ENCODE peak calls at places on chromosomes 6 and 20, in eight cellular contexts. X is AG04449; G is naive thymus-derived CD4-positive, alpha-beta T cell; W is neural crest cell; C is astrocyte of the spinal cord; Z is HCT116; H is stimulated activated CD4-positive, alpha-beta T cell treated with anti-CD3 and anti-CD28 coated beads, Interleukin-15, amount 100 ng/mL, for 1 hour; U is RWPE1. P is an unnamed sample.

GRCh38 chr6:9527679-9528286 is 887.1 kb downstream of the TFAP2A start:
- DNase-seq in C (no peak), X (no peak), G (no peak), H (no peak), Z (no peak), U (no peak), W (no peak), P (no peak)

GRCh38 chr6:85669735-85670194 is 27.1 kb upstream of the SYNCRIP start:
- DNase-seq in U (peak), Z (no peak), H (no peak), C (peak), G (peak), W (no peak), X (no peak), P (no peak)

GRCh38 chr6:112296694-112297093 is 42.3 kb upstream of the LAMA4 start:
- DNase-seq in X (no peak), U (no peak), H (no peak), W (no peak), G (no peak), C (no peak), Z (no peak), P (no peak)

GRCh38 chr20:49914310-49915117 is 815 bp downstream of the SPATA2 start:
- DNase-seq in C (no peak), X (no peak), H (no peak), G (peak), U (no peak), W (no peak), Z (no peak), P (no peak)

GRCh38 chr6:43669050-43669921 is 18.3 kb downstream of the MRPS18A start:
- DNase-seq in X (no peak), G (no peak), W (no peak), Z (no peak), U (no peak), H (no peak), C (peak), P (no peak)

GRCh38 chr6:151265282-151265681 is 25.5 kb downstream of the AKAP12 start:
- DNase-seq in U (no peak), W (no peak), Z (no peak), C (no peak), G (no peak), X (no peak), H (no peak), P (no peak)

GRCh38 chr6:33197431-33198048 is 2.9 kb downstream of the RXRB start:
- DNase-seq in W (peak), Z (peak), G (peak), U (peak), H (no peak), C (peak), X (no peak), P (peak)

GRCh38 chr6:1216488-1216974 is 95.4 kb upstream of the FOXQ1 start:
- DNase-seq in U (no peak), X (no peak), C (no peak), G (no peak), Z (no peak), H (no peak), W (no peak), P (no peak)

GRCh38 chr20:50050660-50051308 is 62.2 kb downstream of the UBE2V1 start:
- DNase-seq in H (no peak), W (no peak), C (no peak), Z (no peak), U (no peak), X (no peak), G (no peak), P (no peak)

GRCh38 chr6:146785001-146785585 is 186.3 kb downstream of the ADGB start:
- DNase-seq in U (peak), Z (peak), C (peak), X (no peak), G (peak), H (no peak), W (peak), P (no peak)

GRCh38 chr6:11083491-11083890 is 10.1 kb upstream of the SMIM13 start:
- DNase-seq in X (no peak), W (no peak), H (no peak), C (peak), G (no peak), U (peak), Z (no peak), P (no peak)

GRCh38 chr20:24134284-24134683 is 145.7 kb upstream of the GGTLC1 start:
- DNase-seq in Z (no peak), C (no peak), U (peak), W (no peak), X (no peak), G (no peak), H (no peak), P (no peak)

GRCh38 chr20:62367136-62367482 is at the start of gene LAMA5:
- DNase-seq in X (no peak), U (peak), Z (no peak), G (no peak), W (peak), C (no peak), H (no peak), P (peak)

GRCh38 chr20:47927385-47927851 is 142.1 kb upstream of the SULF2 start:
- DNase-seq in X (no peak), Z (no peak), H (no peak), C (peak), W (no peak), G (no peak), U (peak), P (no peak)

GRCh38 chr20:36147707-36148106 is 6.8 kb upstream of the EPB41L1 start:
- DNase-seq in G (no peak), X (peak), H (no peak), W (no peak), C (peak), U (no peak), Z (no peak), P (no peak)

GRCh38 chr6:169023161-169023874 is 230.3 kb downstream of the THBS2 start:
- DNase-seq in W (no peak), Z (no peak), G (no peak), C (no peak), X (no peak), U (no peak), H (no peak), P (no peak)

GRCh38 chr6:111462770-111463391 is 20.1 kb downstream of the REV3L start:
- DNase-seq in U (peak), W (no peak), G (no peak), Z (no peak), C (peak), X (no peak), H (no peak), P (no peak)

GRCh38 chr6:98823845-98824162 is 10.6 kb upstream of the POU3F2 start:
- DNase-seq in X (no peak), Z (no peak), G (no peak), W (no peak), C (no peak), U (no peak), H (no peak), P (no peak)